ENCODE peak calls at places on chromosomes 13 and 19, in seven cellular contexts. One of them, this sample, is unnamed.

GRCh38 chr19:1173160-1173844 is 766 bp downstream of the SBNO2 start:
- DNase-seq in lung: no peak
- DNase-seq in endothelial cell: peak; percentile 42
- DNase-seq in neural progenitor cell: peak; percentile 46
- DNase-seq in NCI-H1092: no peak
- DNase-seq in ELR: peak; percentile 43
- DNase-seq in glutamatergic neuron: no peak
- DNase-seq in this sample: peak; percentile 70

GRCh38 chr19:37966211-37967072 is 59.4 kb downstream of the SIPA1L3 start:
- DNase-seq in lung: no peak
- DNase-seq in endothelial cell: no peak
- DNase-seq in neural progenitor cell: no peak
- DNase-seq in NCI-H1092: no peak
- DNase-seq in ELR: peak; percentile 28
- DNase-seq in glutamatergic neuron: peak; percentile 37
- DNase-seq in this sample: no peak

GRCh38 chr13:105908581-105908980 is 626.9 kb downstream of the EFNB2 start:
- DNase-seq in lung: no peak
- DNase-seq in endothelial cell: no peak
- DNase-seq in neural progenitor cell: no peak
- DNase-seq in NCI-H1092: no peak
- DNase-seq in ELR: peak; percentile 49
- DNase-seq in glutamatergic neuron: no peak
- DNase-seq in this sample: no peak

GRCh38 chr19:48752511-48753365 is at the start of gene FUT1:
- DNase-seq in lung: peak; percentile 83
- DNase-seq in endothelial cell: peak; percentile 69
- DNase-seq in neural progenitor cell: peak; percentile 89
- DNase-seq in NCI-H1092: peak; percentile 27
- DNase-seq in ELR: peak; percentile 67
- DNase-seq in glutamatergic neuron: peak; percentile 60
- DNase-seq in this sample: peak; percentile 72

GRCh38 chr13:112444001-112444311 is 67.8 kb downstream of the SPACA7 start:
- DNase-seq in lung: peak; percentile 69
- DNase-seq in endothelial cell: peak; percentile 89
- DNase-seq in neural progenitor cell: peak; percentile 93
- DNase-seq in NCI-H1092: peak; percentile 76
- DNase-seq in ELR: peak; percentile 55
- DNase-seq in glutamatergic neuron: peak; percentile 88
- DNase-seq in this sample: peak; percentile 77

GRCh38 chr19:3512562-3512961 is 6.5 kb downstream of the FZR1 start:
- DNase-seq in lung: no peak
- DNase-seq in endothelial cell: no peak
- DNase-seq in neural progenitor cell: no peak
- DNase-seq in NCI-H1092: no peak
- DNase-seq in ELR: no peak
- DNase-seq in glutamatergic neuron: no peak
- DNase-seq in this sample: no peak

GRCh38 chr13:49678172-49678914 is 12.9 kb downstream of the EBPL start:
- DNase-seq in lung: no peak
- DNase-seq in endothelial cell: no peak
- DNase-seq in neural progenitor cell: no peak
- DNase-seq in NCI-H1092: no peak
- DNase-seq in ELR: no peak
- DNase-seq in glutamatergic neuron: no peak
- DNase-seq in this sample: no peak

GRCh38 chr19:33300016-33300981 is 2.0 kb downstream of the CEBPA start:
- DNase-seq in lung: peak; percentile 33
- DNase-seq in endothelial cell: no peak
- DNase-seq in neural progenitor cell: no peak
- DNase-seq in NCI-H1092: no peak
- DNase-seq in ELR: no peak
- DNase-seq in glutamatergic neuron: no peak
- DNase-seq in this sample: peak; percentile 53

GRCh38 chr19:47284324-47284899 is 9.7 kb downstream of the INAFM1 start:
- DNase-seq in lung: no peak
- DNase-seq in endothelial cell: peak; percentile 69
- DNase-seq in neural progenitor cell: peak; percentile 61
- DNase-seq in NCI-H1092: peak; percentile 5
- DNase-seq in ELR: peak; percentile 71
- DNase-seq in glutamatergic neuron: no peak
- DNase-seq in this sample: peak; percentile 64

GRCh38 chr19:1923319-1923718 is 17.7 kb upstream of the CSNK1G2 start:
- DNase-seq in lung: no peak
- DNase-seq in endothelial cell: no peak
- DNase-seq in neural progenitor cell: no peak
- DNase-seq in NCI-H1092: no peak
- DNase-seq in ELR: no peak
- DNase-seq in glutamatergic neuron: no peak
- DNase-seq in this sample: no peak

GRCh38 chr13:87919956-87920355 is 248.8 kb downstream of the SLITRK5 start:
- DNase-seq in lung: no peak
- DNase-seq in endothelial cell: no peak
- DNase-seq in neural progenitor cell: peak; percentile 8
- DNase-seq in NCI-H1092: no peak
- DNase-seq in ELR: no peak
- DNase-seq in glutamatergic neuron: no peak
- DNase-seq in this sample: no peak

GRCh38 chr13:33296793-33297425 is 11.4 kb upstream of the STARD13 start:
- DNase-seq in lung: no peak
- DNase-seq in endothelial cell: no peak
- DNase-seq in neural progenitor cell: no peak
- DNase-seq in NCI-H1092: no peak
- DNase-seq in ELR: no peak
- DNase-seq in glutamatergic neuron: no peak
- DNase-seq in this sample: no peak

GRCh38 chr19:34733266-34733825 is 697 bp upstream of the ZNF181 start:
- DNase-seq in lung: peak; percentile 59
- DNase-seq in endothelial cell: peak; percentile 51
- DNase-seq in neural progenitor cell: peak; percentile 62
- DNase-seq in NCI-H1092: peak; percentile 40
- DNase-seq in ELR: peak; percentile 60
- DNase-seq in glutamatergic neuron: no peak
- DNase-seq in this sample: no peak